ENCODE peak calls at places on chromosomes 3 and 15, in eight cellular contexts. V is cardiac muscle cell, Q is ascending aorta, R is HFF-Myc, K is Calu3, O is body of pancreas, N is IMR-90, F is GM10248. T is an unnamed sample.

GRCh38 chr3:193946945-193947344 is 189.0 kb upstream of the HES1 start:
- DNase-seq in V (no peak), Q (no peak), R (no peak), K (peak), O (no peak), N (no peak), F (no peak), T (no peak)

GRCh38 chr3:29176501-29176900 is 104.4 kb upstream of the RBMS3 start:
- DNase-seq in V (no peak), Q (no peak), R (no peak), K (no peak), O (no peak), N (no peak), F (no peak), T (no peak)

GRCh38 chr15:44328135-44328534 is 39.6 kb downstream of the GOLM2 start:
- DNase-seq in V (no peak), Q (no peak), R (no peak), K (no peak), O (no peak), N (no peak), F (no peak), T (no peak)

GRCh38 chr3:14398801-14399114 is 3.6 kb upstream of the SLC6A6 start:
- DNase-seq in V (no peak), Q (no peak), R (no peak), K (no peak), O (no peak), N (no peak), F (no peak), T (no peak)

GRCh38 chr15:20358781-20359414 is 182.7 kb downstream of the GOLGA6L6 start:
- DNase-seq in V (no peak), Q (no peak), R (no peak), K (no peak), O (no peak), N (no peak), F (no peak), T (no peak)

GRCh38 chr15:62781081-62781497 is 261.5 kb upstream of the TPM1 start:
- DNase-seq in V (peak), Q (no peak), R (no peak), K (no peak), O (no peak), N (no peak), F (no peak), T (no peak)

GRCh38 chr15:38195191-38195901 is 57.3 kb upstream of the SPRED1 start:
- DNase-seq in V (no peak), Q (no peak), R (no peak), K (no peak), O (no peak), N (peak), F (no peak), T (no peak)

GRCh38 chr3:195809796-195810454 is 1.8 kb downstream of the MUC4 start:
- DNase-seq in V (no peak), Q (no peak), R (no peak), K (no peak), O (no peak), N (no peak), F (no peak), T (no peak)

GRCh38 chr3:122299872-122300460 is 25.1 kb upstream of the CSTA start:
- DNase-seq in V (no peak), Q (no peak), R (peak), K (peak), O (peak), N (peak), F (no peak), T (no peak)

GRCh38 chr3:196639517-196640500 is at the start of gene NRROS:
- DNase-seq in V (peak), Q (peak), R (no peak), K (peak), O (peak), N (peak), F (peak), T (peak)

GRCh38 chr15:69731581-69731980 is 279.0 kb downstream of the RPLP1 start:
- DNase-seq in V (no peak), Q (no peak), R (no peak), K (no peak), O (no peak), N (no peak), F (no peak), T (no peak)

GRCh38 chr15:45180201-45180600 is 7.6 kb downstream of the SHF start:
- DNase-seq in V (no peak), Q (no peak), R (no peak), K (peak), O (no peak), N (no peak), F (no peak), T (peak)

GRCh38 chr3:195573611-195574496 is 9.9 kb downstream of the APOD start:
- DNase-seq in V (no peak), Q (no peak), R (no peak), K (no peak), O (no peak), N (no peak), F (no peak), T (no peak)

GRCh38 chr3:196454935-196455334 is 22.7 kb upstream of the UBXN7 start:
- DNase-seq in V (no peak), Q (no peak), R (no peak), K (no peak), O (no peak), N (peak), F (no peak), T (no peak)

GRCh38 chr3:34011171-34012101 is 213.0 kb downstream of the PDCD6IP start:
- DNase-seq in V (no peak), Q (no peak), R (peak), K (no peak), O (no peak), N (peak), F (no peak), T (no peak)

GRCh38 chr15:98794754-98795153 is 146.4 kb downstream of the IGF1R start:
- DNase-seq in V (no peak), Q (no peak), R (no peak), K (no peak), O (no peak), N (peak), F (no peak), T (no peak)

GRCh38 chr15:76134537-76134936 is 74.8 kb downstream of the TMEM266 start:
- DNase-seq in V (no peak), Q (no peak), R (no peak), K (no peak), O (no peak), N (no peak), F (no peak), T (no peak)

GRCh38 chr3:60839242-60839641 is 412.0 kb downstream of the FHIT start:
- DNase-seq in V (peak), Q (no peak), R (no peak), K (no peak), O (no peak), N (no peak), F (no peak), T (no peak)

GRCh38 chr3:183799471-183799870 is 25.9 kb downstream of the MAP6D1 start:
- DNase-seq in V (no peak), Q (no peak), R (no peak), K (no peak), O (no peak), N (no peak), F (no peak), T (no peak)
- TF ChIP-seq CTCF in V (no peak), Q (no peak), R (no peak), K (no peak), O (no peak), N (no peak), F (no peak), T (no peak)

DNA sequence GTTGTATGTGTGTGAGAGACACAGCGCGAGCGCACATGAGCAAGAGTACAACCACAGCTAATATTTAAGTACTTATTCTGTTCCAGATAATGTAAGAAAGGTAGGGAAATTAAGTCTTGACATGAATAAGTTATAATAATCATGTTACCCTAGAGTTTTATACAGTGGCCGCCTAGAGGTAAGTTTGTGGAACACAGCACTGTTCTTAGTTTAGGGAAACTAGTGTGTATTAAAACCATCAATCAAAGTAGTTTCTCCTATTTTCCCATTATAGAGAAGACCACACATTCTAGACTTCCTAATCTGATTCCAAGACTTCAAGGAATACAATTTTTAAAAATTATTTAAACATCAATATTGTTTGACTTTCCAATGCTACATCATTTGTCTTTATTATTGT is 9.5 kb downstream of the ALDH1A2 start:
- DNase-seq in V (no peak), Q (no peak), R (no peak), K (no peak), O (no peak), N (no peak), F (no peak), T (no peak)
- TF ChIP-seq CTCF in V (peak), Q (no peak), R (peak), K (peak), O (no peak), N (no peak), F (no peak), T (no peak)

GRCh38 chr3:149752051-149752787 is at the start of gene COMMD2:
- DNase-seq in V (peak), Q (peak), R (peak), K (peak), O (peak), N (peak), F (peak), T (peak)
- TF ChIP-seq CTCF in V (no peak), Q (no peak), R (peak), K (peak), O (peak), N (peak), F (no peak), T (peak)

GRCh38 chr3:168053115-168053514 is 42.6 kb downstream of the GOLIM4 start:
- DNase-seq in V (no peak), Q (no peak), R (no peak), K (no peak), O (no peak), N (no peak), F (no peak), T (no peak)
- TF ChIP-seq CTCF in V (peak), Q (no peak), R (peak), K (no peak), O (no peak), N (peak), F (peak), T (no peak)

DNA sequence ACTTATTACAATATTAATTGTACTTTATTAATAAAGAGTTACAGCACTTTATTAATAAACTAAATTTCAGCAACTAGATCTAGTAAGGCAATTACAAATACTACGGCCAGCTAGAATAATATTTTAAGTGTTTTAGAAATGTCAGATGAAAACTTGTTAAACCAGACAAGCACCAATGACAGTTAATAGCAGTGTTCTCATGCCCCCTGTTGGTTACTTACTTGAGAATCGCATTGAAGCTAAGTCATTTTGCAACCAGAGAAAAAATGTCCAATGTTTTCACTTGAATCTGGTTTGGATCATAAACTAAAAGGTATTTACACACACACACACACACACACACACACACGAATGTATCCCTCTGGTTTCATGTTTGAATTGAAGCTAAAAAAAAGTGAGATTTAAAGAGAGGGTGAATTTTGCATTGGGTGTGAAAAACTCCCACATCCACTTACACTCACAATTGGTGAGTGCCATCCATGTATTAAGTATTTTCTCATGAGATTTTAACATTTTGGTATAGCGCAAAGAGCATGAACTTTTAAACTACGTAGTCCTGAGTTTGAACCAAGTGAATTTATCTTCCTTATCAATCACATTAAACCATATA is 347.7 kb downstream of the ZBBX start:
- DNase-seq in V (peak), Q (no peak), R (no peak), K (peak), O (no peak), N (peak), F (no peak), T (no peak)
- TF ChIP-seq CTCF in V (peak), Q (no peak), R (no peak), K (peak), O (peak), N (peak), F (peak), T (no peak)

GRCh38 chr3:146747928-146748327 is 142.8 kb upstream of the PLSCR5 start:
- DNase-seq in V (peak), Q (no peak), R (peak), K (peak), O (no peak), N (peak), F (no peak), T (no peak)
- TF ChIP-seq CTCF in V (peak), Q (peak), R (peak), K (no peak), O (no peak), N (peak), F (no peak), T (no peak)

DNA sequence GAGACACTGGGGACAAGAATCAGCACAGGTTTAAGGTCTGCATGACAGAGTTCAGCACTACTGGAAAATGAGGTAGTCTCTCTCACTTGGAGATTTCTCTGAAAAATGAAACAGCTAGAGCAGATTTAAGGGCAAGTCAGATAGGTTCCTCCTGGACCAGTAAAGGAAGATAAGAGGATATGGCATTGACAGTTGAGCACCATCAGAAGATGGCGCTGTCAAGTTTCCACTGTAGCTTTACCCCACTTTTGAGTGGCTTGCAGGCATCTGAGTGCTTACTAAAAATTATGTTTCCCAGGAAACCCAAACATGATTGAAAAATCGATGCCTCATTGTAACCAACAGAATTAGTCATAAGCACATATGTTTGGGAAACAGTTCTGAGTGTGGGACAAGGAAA is 407.2 kb upstream of the UBE2E2 start:
- DNase-seq in V (no peak), Q (no peak), R (no peak), K (no peak), O (no peak), N (no peak), F (no peak), T (no peak)
- TF ChIP-seq CTCF in V (no peak), Q (no peak), R (no peak), K (no peak), O (no peak), N (no peak), F (no peak), T (no peak)

GRCh38 chr3:186847437-186847836 is 4.9 kb downstream of the ADIPOQ start:
- DNase-seq in V (no peak), Q (no peak), R (no peak), K (no peak), O (no peak), N (no peak), F (no peak), T (no peak)
- TF ChIP-seq CTCF in V (no peak), Q (no peak), R (no peak), K (no peak), O (no peak), N (no peak), F (no peak), T (no peak)

GRCh38 chr15:73633111-73633990 is at the start of gene NPTN:
- DNase-seq in V (peak), Q (peak), R (peak), K (peak), O (peak), N (peak), F (peak), T (peak)
- TF ChIP-seq CTCF in V (no peak), Q (no peak), R (no peak), K (no peak), O (no peak), N (no peak), F (no peak), T (no peak)

T was measured in natural killer cell.